ENCODE peak calls at places on chromosomes 12 and 14, in seven cellular contexts. V is body of pancreas, I is lower lobe of right lung, K is fibroblast of lung, M is OCI-LY7, S is Karpas-422, L is breast epithelium. W is an unnamed sample. For H3K9me3, the result is how much of the 10 kb centered on the place peaks cover.

GRCh38 chr12:70756118-70756517 is 118.9 kb upstream of the PTPRB start:
- DNase-seq in V (no peak), L (no peak), S (no peak), M (no peak), K (peak), I (no peak), W (no peak)

GRCh38 chr14:92665699-92666110 is 82.7 kb downstream of the LGMN start:
- DNase-seq in M (no peak), V (no peak), I (no peak), L (no peak), K (no peak), S (no peak), W (no peak)

GRCh38 chr12:59041241-59042121 is 121.2 kb upstream of the LRIG3 start:
- DNase-seq in L (no peak), V (no peak), M (no peak), K (peak), I (no peak), S (no peak), W (no peak)

GRCh38 chr14:100880271-100881101 is 23.0 kb downstream of the RTL1 start:
- DNase-seq in S (no peak), L (no peak), I (peak), V (no peak), M (no peak), K (no peak), W (peak)

GRCh38 chr12:41532072-41532471 is 344.0 kb downstream of the PDZRN4 start:
- DNase-seq in I (no peak), L (no peak), M (no peak), K (peak), S (no peak), V (no peak), W (no peak)

GRCh38 chr12:103273645-103274044 is 222.1 kb downstream of the C12orf42 start:
- DNase-seq in L (no peak), I (no peak), S (no peak), M (no peak), V (no peak), K (no peak), W (no peak)

GRCh38 chr14:93947282-93947681 is 20.1 kb downstream of the FAM181A start:
- DNase-seq in V (no peak), K (no peak), I (peak), S (no peak), M (no peak), L (no peak), W (no peak)

GRCh38 chr12:121299662-121300061 is 3.2 kb upstream of the CAMKK2 start:
- DNase-seq in M (peak), L (no peak), K (no peak), V (no peak), S (peak), I (no peak), W (no peak)

GRCh38 chr12:117034691-117035090 is 64.5 kb downstream of the TESC start:
- DNase-seq in K (no peak), M (no peak), S (no peak), I (no peak), L (no peak), V (no peak), W (peak)

GRCh38 chr14:51652168-51653095 is 722 bp downstream of the FRMD6 start:
- DNase-seq in K (peak), S (peak), L (peak), M (peak), I (peak), V (peak), W (peak)

DNA sequence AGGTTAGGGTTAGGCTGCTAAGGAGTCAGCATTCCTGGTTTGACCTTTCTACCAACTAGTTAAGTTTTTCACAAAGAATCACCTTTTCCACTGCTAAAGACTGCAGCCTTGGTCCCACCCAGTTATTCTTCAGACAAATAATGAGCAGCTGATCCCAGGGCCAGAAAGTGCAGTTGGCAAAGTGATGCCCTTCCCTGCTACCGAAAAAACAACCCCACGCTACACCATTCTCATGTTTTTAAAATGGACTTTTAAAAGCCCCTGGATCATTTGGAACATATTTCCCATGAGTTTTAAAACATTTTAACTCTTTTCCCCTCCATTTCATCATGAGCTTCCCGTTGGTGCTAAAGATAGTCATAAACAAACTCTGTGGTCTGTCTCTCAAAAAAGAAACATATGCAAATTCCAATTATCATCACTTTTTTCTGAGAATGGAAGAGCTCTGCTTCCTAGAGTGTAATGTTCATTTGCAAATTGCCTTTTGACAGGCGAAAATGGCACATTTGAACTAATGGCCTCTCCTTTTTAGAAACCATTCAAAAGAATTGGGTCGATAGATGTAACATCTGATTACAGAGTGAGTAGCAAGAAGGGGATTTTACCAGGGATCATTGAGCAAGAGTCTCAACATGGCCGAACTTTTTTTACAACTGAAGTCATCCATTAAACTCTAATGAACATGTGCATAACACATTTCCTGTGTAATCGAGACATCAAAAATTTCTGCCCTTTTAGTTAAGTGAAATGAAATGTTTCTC is 129.3 kb upstream of the RAP1B start:
- DNase-seq in K (no peak), L (no peak), S (no peak), I (no peak), V (no peak), M (no peak), W (no peak)
- H3K27ac ChIP-seq in K (no peak), L (no peak), S (no peak), I (no peak), V (no peak), M (no peak), W (no peak)

GRCh38 chr14:28673056-28673455 is 93.5 kb upstream of the FOXG1 start:
- DNase-seq in I (no peak), V (no peak), S (no peak), L (no peak), K (peak), M (no peak), W (no peak)

GRCh38 chr14:28677381-28677780 is 89.2 kb upstream of the FOXG1 start:
- DNase-seq in V (no peak), L (no peak), M (no peak), K (no peak), S (no peak), I (no peak), W (no peak)

GRCh38 chr14:28676481-28676880 is 90.1 kb upstream of the FOXG1 start:
- DNase-seq in V (no peak), M (no peak), I (no peak), L (no peak), S (no peak), K (peak), W (no peak)

GRCh38 chr14:28666961-28667360 is 99.6 kb upstream of the FOXG1 start:
- DNase-seq in K (peak), I (no peak), M (no peak), L (no peak), V (no peak), S (no peak), W (no peak)

GRCh38 chr14:28671425-28671824 is 95.2 kb upstream of the FOXG1 start:
- DNase-seq in I (no peak), M (no peak), L (no peak), K (peak), V (no peak), S (no peak), W (no peak)
- H3K9me3 ChIP-seq in I (under half), M (under half), L (under half), K (under half), V (under half), S (half or more), W (under half)

DNA sequence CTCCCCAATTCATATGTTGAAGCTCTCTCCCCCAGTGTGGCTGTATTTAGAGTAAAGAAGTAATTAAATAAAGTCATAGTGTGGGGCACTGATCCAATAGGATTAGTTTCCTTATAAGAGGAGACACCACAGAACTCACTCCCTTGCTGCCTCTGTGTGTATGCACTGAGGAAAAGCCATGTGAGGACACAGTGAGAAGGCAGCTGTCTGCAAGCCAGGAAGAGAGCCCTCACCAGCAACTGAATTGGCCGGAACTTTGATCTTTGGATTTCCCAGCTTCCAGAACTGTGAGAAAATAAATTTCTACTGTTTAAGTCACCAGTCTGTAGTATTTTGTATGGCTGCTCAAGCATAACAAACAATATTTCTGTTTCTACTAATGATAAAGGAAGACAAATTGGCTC is 368.7 kb upstream of the PRICKLE1 start:
- DNase-seq in S (no peak), I (no peak), K (peak), V (no peak), M (no peak), L (no peak), W (no peak)
- H3K27ac ChIP-seq in S (no peak), I (no peak), K (no peak), V (no peak), M (no peak), L (no peak), W (no peak)

GRCh38 chr12:124162151-124163110 is 132.5 kb upstream of the RFLNA start:
- DNase-seq in I (no peak), K (no peak), S (peak), V (no peak), M (peak), L (no peak), W (no peak)
- H3K9me3 ChIP-seq in I (under half), K (under half), S (under half), V (under half), M (under half), L (under half), W (under half)

DNA sequence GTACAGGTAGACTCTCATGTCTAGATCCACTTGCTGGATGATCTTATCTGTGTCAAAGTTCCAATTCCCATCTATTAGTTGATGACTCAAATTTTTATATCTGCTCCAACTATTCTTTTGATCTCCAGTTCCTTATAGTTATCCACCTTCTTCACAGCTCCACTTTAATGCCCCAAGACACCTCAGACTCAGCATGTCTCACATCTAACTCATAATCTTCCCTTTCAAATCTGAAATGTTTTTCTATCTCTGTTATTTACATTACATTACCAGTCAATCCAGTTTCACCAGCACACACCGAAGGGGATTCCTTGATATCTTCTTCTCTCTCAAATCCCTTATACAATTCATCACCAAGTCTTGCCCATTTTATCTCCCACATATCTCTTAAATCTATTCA is 3.7 kb upstream of the METAP2 start:
- DNase-seq in K (no peak), M (no peak), I (no peak), L (no peak), V (no peak), S (no peak), W (no peak)
- H3K27ac ChIP-seq in K (no peak), M (no peak), I (no peak), L (no peak), V (no peak), S (no peak), W (no peak)

DNA sequence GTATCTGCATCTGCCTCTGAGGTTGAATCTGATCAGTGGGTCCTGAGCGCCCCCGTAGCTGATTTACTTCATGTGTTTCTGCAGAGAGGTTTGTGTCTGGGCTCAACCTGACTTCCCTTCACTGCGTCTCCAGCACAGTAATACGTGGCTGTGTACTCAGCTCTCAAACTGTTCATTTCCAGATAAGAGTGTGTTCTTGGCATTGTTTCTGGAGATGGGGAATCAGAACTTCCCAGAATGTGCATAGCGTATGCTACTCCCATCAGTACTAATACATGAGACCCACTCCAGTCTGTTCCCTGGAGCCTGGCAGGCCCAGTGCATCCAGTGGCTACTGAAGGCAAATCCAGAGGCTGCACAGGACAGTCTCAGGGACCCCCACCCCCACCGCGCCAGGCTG is 1297.2 kb downstream of the TMEM121 start:
- DNase-seq in V (no peak), I (no peak), M (no peak), K (no peak), L (no peak), S (no peak), W (no peak)
- H3K9me3 ChIP-seq in V (under half), I (under half), M (under half), K (under half), L (under half), S (under half), W (under half)

DNA sequence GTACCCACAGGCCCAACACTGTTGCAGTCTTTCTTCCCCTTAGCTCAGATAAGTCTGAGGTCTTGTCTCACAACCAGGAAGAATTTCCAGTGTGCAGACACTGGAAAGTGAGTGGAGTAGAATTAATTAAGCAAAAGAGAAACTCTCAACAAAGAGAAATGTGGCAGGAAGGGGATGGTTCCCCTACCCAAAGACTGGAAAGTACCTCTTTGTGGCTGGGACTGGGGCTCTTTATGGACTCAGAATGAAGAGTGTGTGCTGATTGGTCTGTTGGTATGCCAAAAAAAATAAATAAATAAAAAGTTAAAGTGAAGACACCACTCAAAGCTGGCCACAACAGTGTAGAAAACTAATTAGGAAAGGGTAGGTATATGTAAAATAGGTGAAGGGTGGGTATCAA is 26.4 kb downstream of the GLIPR1L1 start:
- DNase-seq in L (no peak), K (no peak), V (no peak), S (no peak), M (no peak), I (no peak), W (no peak)
- H3K27ac ChIP-seq in L (no peak), K (no peak), V (no peak), S (no peak), M (no peak), I (no peak), W (no peak)

GRCh38 chr12:133201888-133202287 is 20.6 kb downstream of the ZNF268 start:
- DNase-seq in I (no peak), K (no peak), V (no peak), S (no peak), L (no peak), M (no peak), W (no peak)
- H3K9me3 ChIP-seq in I (half or more), K (under half), V (half or more), S (half or more), L (half or more), M (half or more), W (under half)